ENCODE peak calls at places on chromosomes 1 and 21, in nine cellular contexts. U is DND-41; J is CD8-positive, alpha-beta memory T cell; A is breast epithelium; N is H9; H is dorsolateral prefrontal cortex; W is CD4-positive, CD25-positive, alpha-beta regulatory T cell; Z is psoas muscle; Y is uterus. L is an unnamed sample.

GRCh38 chr1:176949033-176949662 is 215.4 kb downstream of the ASTN1 start:
- DNase-seq in U (peak), J (no peak), A (no peak), N (peak), H (no peak), W (no peak), Z (peak), Y (no peak), L (no peak)

GRCh38 chr1:232225336-232226131 is 404.4 kb downstream of the SIPA1L2 start:
- DNase-seq in U (no peak), J (no peak), A (no peak), N (peak), H (no peak), W (no peak), Z (no peak), Y (no peak), L (no peak)

GRCh38 chr1:20538760-20539551 is 13.4 kb upstream of the FAM43B start:
- DNase-seq in U (no peak), J (no peak), A (no peak), N (no peak), H (no peak), W (no peak), Z (no peak), Y (no peak), L (no peak)

GRCh38 chr1:9792156-9793042 is 31.4 kb downstream of the CLSTN1 start:
- DNase-seq in U (no peak), J (no peak), A (no peak), N (peak), H (no peak), W (no peak), Z (no peak), Y (no peak), L (no peak)

GRCh38 chr1:228923973-228924766 is 188.9 kb downstream of the RHOU start:
- DNase-seq in U (no peak), J (no peak), A (no peak), N (no peak), H (no peak), W (no peak), Z (no peak), Y (no peak), L (no peak)

GRCh38 chr1:47709302-47710074 is 271.6 kb downstream of the FOXD2 start:
- DNase-seq in U (no peak), J (no peak), A (no peak), N (peak), H (no peak), W (no peak), Z (no peak), Y (no peak), L (peak)

GRCh38 chr1:9612871-9613624 is 24.3 kb downstream of the TMEM201 start:
- DNase-seq in U (no peak), J (no peak), A (no peak), N (no peak), H (no peak), W (no peak), Z (no peak), Y (no peak), L (no peak)

GRCh38 chr21:45442276-45442675 is 37.3 kb downstream of the COL18A1 start:
- DNase-seq in U (no peak), J (no peak), A (no peak), N (no peak), H (no peak), W (no peak), Z (no peak), Y (no peak), L (no peak)

GRCh38 chr1:37071829-37072228 is 37.5 kb upstream of the GRIK3 start:
- DNase-seq in U (no peak), J (no peak), A (no peak), N (no peak), H (peak), W (no peak), Z (no peak), Y (no peak), L (no peak)

GRCh38 chr1:23810818-23811420 is 10.4 kb upstream of the GALE start:
- DNase-seq in U (peak), J (peak), A (no peak), N (peak), H (no peak), W (peak), Z (no peak), Y (no peak), L (no peak)

GRCh38 chr1:165543651-165544452 is at the start of gene LRRC52:
- DNase-seq in U (no peak), J (no peak), A (peak), N (peak), H (peak), W (no peak), Z (peak), Y (no peak), L (no peak)

GRCh38 chr21:21034046-21034445 is 35.8 kb downstream of the NCAM2 start:
- DNase-seq in U (no peak), J (no peak), A (no peak), N (no peak), H (no peak), W (no peak), Z (no peak), Y (no peak), L (no peak)

DNA sequence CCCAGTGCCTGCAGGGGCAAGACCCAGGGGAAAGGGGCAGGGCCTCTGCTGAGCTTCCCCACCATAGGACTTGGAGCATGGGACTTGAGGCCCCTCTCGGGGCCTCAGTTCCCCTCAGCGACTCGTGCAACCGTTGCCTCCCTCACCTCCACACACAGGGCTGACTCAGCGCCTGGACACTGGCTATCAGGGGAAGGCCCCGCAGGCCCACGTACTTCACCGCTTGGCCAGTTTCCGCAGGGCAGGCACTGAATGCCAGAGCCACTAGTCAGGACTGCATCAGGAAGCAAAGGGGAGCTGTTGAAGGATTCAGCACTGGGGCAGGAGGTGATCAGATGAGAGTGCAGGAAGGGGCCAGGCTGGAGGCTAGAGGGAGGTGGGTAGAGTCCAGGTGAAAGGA is 15.5 kb upstream of the FAM131C start:
- DNase-seq in U (no peak), J (no peak), A (no peak), N (peak), H (no peak), W (no peak), Z (no peak), Y (no peak), L (no peak)
- H3K27ac ChIP-seq in U (no peak), J (no peak), A (no peak), N (no peak), H (no peak), W (no peak), Z (no peak), Y (no peak), L (no peak)

DNA sequence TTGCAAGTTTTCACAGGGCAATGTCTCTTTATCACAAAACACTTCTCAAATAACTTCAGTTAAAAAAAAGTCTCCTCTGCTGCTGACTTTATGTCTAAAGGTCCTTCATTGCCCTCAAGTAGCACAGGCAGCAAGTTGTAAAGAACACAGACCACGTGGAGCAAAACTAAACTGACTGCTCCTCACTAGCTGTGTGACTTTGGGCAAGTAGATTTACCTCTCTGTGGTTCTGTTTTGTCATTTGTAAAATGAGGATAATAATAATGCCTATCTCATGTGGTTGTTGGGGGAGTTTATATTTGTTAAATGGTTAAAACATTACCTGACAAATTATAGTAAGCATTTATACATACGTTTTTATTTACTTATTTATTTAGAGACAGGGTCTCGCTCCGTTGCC is 78.6 kb upstream of the CD55 start:
- DNase-seq in U (no peak), J (no peak), A (no peak), N (no peak), H (no peak), W (no peak), Z (no peak), Y (no peak), L (no peak)
- H3K27ac ChIP-seq in U (no peak), J (no peak), A (no peak), N (no peak), H (no peak), W (no peak), Z (no peak), Y (no peak), L (no peak)

DNA sequence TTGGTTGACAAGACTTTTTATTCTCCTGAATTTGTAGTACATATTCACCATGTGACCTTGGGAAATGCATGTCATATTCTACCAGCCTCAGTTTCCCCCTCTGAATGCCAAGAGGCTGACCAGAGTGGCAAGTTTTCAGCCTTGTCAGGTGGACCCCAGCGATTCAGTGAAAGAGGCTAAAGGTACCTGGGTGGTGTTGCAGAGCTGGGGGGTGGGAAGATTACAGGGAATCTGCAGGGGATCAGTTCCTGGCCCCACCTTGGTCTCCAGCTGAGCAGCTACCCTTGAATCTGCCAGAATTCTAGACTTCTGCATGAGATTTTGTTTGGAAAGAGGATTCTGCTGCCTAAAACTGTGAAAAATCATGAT is 27.9 kb upstream of the KCNA2 start:
- DNase-seq in U (no peak), J (no peak), A (no peak), N (no peak), H (no peak), W (no peak), Z (no peak), Y (no peak), L (no peak)
- H3K27ac ChIP-seq in U (no peak), J (no peak), A (peak), N (no peak), H (peak), W (peak), Z (no peak), Y (no peak), L (peak)

DNA sequence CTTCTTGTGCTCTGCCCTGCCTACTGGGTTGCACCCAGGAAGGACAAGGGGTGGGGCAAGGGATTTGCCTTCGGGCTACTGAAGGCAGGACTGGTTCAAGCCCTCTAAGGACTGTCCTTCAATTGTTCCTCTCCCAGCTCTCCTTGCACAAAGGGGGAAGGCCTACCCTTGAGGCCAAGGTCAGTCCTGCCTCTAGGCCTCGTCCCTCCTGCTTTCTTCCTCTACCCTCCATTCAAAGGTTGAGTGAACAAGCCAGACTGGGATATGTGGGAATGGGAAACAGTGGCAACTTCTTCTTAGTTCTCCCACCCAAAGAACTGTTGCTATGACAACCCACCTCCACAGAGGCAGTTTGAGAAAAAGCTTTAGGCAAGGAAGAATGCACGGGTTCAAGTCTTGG is 2.7 kb downstream of the LURAP1 start:
- DNase-seq in U (no peak), J (peak), A (no peak), N (no peak), H (no peak), W (no peak), Z (no peak), Y (no peak), L (no peak)
- H3K27ac ChIP-seq in U (no peak), J (no peak), A (no peak), N (no peak), H (peak), W (no peak), Z (peak), Y (peak), L (no peak)

DNA sequence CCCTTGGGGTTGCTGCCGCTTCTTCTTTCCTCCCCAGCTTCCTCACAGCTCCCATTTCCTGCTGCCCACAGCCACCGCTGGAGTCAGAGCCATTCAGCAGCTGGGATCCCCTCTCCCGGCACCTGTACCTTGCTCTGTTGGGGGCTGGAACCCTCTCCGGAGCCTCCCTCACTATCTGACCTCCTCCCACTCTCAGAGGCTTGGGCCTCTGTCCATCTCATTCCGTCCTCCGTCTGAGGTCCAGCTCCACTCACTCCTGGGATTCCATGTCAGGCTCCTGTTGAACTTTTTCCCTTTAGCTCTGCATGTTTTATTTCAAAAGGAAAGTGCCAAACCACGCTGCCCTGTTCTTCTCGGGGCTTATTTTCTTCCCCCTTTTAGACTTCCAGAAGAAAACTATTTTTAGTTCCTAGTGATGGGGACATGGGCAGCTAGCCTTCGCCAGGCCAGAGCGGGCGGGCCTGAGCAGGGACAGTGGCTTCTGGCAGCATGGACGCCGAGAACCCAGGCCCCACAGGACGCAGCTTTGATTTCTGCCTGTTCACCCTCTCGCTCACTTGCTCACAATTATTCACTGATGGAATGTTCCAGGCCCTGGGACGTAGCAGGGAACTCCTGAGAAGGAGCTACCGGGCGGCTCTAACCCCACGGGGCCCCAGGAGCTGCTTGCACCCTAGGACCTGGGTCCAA is 79.2 kb downstream of the ARHGEF10L start:
- DNase-seq in U (no peak), J (no peak), A (no peak), N (no peak), H (no peak), W (no peak), Z (no peak), Y (peak), L (no peak)
- H3K27ac ChIP-seq in U (no peak), J (no peak), A (no peak), N (no peak), H (peak), W (no peak), Z (peak), Y (peak), L (no peak)

DNA sequence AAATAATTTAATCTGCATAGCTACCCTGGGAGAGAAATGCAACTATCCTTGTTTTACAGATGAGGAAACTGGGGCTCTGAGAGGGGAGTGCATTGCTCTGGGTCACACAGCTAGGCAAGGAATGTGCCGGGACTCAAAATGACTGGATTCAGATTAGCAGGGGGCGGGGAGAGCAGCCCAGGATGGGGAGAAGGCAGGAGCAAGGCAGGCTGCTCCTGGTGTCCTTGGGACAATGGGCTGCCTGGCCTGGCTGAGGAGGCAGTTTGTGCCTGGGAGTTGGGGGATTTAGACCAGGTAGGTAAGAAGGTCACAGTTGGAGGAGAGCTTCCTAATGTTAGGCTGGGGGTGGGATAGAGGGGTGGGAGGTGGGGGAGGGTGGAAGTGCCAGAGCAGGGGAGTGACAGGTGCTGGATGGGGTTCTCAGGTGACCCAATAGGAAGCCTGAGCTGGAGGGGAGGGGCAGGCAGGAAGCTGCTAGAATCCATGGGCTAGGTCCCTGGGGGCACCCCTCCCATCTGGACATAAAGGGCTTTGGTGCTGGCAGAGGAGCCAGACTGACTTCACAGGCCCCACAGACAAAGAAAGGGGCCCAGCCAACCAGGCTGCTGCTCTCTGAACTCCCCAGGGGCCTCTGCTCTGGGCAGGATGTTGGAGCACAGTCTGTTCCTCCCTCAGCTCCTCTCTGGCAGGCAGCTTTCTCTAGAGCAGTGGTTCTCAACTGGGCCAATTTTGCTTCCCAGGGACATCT is 29.0 kb downstream of the TRIM62 start:
- DNase-seq in U (peak), J (no peak), A (peak), N (peak), H (peak), W (no peak), Z (peak), Y (peak), L (no peak)
- H3K27ac ChIP-seq in U (peak), J (no peak), A (peak), N (peak), H (peak), W (no peak), Z (no peak), Y (peak), L (no peak)

GRCh38 chr21:46459024-46459355 is 299 bp downstream of the DIP2A start:
- DNase-seq in U (no peak), J (no peak), A (no peak), N (no peak), H (no peak), W (no peak), Z (no peak), Y (no peak), L (no peak)
- H3K27ac ChIP-seq in U (peak), J (peak), A (peak), N (no peak), H (peak), W (peak), Z (peak), Y (peak), L (peak)

GRCh38 chr1:6852136-6852890 is 67.1 kb downstream of the CAMTA1 start:
- DNase-seq in U (no peak), J (no peak), A (no peak), N (no peak), H (no peak), W (no peak), Z (no peak), Y (no peak), L (no peak)

GRCh38 chr1:6848816-6849215 is 63.6 kb downstream of the CAMTA1 start:
- DNase-seq in U (no peak), J (no peak), A (no peak), N (no peak), H (no peak), W (no peak), Z (no peak), Y (no peak), L (no peak)

GRCh38 chr1:6854166-6854565 is 68.9 kb downstream of the CAMTA1 start:
- DNase-seq in U (no peak), J (no peak), A (no peak), N (no peak), H (no peak), W (no peak), Z (no peak), Y (no peak), L (no peak)

GRCh38 chr1:6850537-6850936 is 65.3 kb downstream of the CAMTA1 start:
- DNase-seq in U (no peak), J (no peak), A (no peak), N (no peak), H (no peak), W (no peak), Z (no peak), Y (no peak), L (no peak)
- H3K27ac ChIP-seq in U (no peak), J (no peak), A (no peak), N (no peak), H (no peak), W (no peak), Z (no peak), Y (no peak), L (no peak)

GRCh38 chr1:161206411-161207140 is 4.4 kb downstream of the NDUFS2 start:
- DNase-seq in U (no peak), J (no peak), A (no peak), N (no peak), H (no peak), W (no peak), Z (no peak), Y (no peak), L (no peak)
- H3K27ac ChIP-seq in U (no peak), J (no peak), A (peak), N (no peak), H (peak), W (no peak), Z (peak), Y (peak), L (no peak)